ENCODE peak calls at places on chromosomes 11 and 22, in six cellular contexts. X, N, P, L, A and Y are unnamed samples. For H3K27me3 and H3K4me1, the result is how much of the 10 kb centered on the place peaks cover.

GRCh38 chr11:64876835-64877341 is 1.5 kb downstream of the EHD1 start:
- DNase-seq in X (peak), N (no peak), P (peak), L (no peak), A (peak), Y (peak)

GRCh38 chr22:24698266-24698926 is 76.1 kb downstream of the PIWIL3 start:
- DNase-seq in X (no peak), N (no peak), P (no peak), L (no peak), A (no peak), Y (no peak)

GRCh38 chr22:38169116-38169515 is 12.5 kb downstream of the PLA2G6 start:
- DNase-seq in X (no peak), N (no peak), P (no peak), L (no peak), A (no peak), Y (no peak)

GRCh38 chr22:39315389-39315788 is 4.0 kb downstream of the RPL3 start:
- DNase-seq in X (no peak), N (no peak), P (no peak), L (no peak), A (no peak), Y (no peak)

GRCh38 chr11:65386307-65387081 is at the start of gene FRMD8:
- DNase-seq in X (peak), N (peak), P (peak), L (peak), A (peak), Y (peak)

GRCh38 chr11:63855975-63856374 is 17.1 kb downstream of the MARK2 start:
- DNase-seq in X (no peak), N (no peak), P (no peak), L (no peak), A (no peak), Y (no peak)

GRCh38 chr11:107598225-107599139 is 7.5 kb downstream of the ELMOD1 start:
- DNase-seq in X (no peak), N (no peak), P (no peak), L (no peak), A (peak), Y (no peak)

GRCh38 chr22:26536056-26536761 is 23.9 kb upstream of the TFIP11 start:
- DNase-seq in X (no peak), N (no peak), P (no peak), L (no peak), A (no peak), Y (no peak)

GRCh38 chr11:75315439-75315805 is 36.0 kb downstream of the ARRB1 start:
- DNase-seq in X (no peak), N (no peak), P (no peak), L (no peak), A (no peak), Y (no peak)

GRCh38 chr11:68254421-68254820 is 17.4 kb downstream of the C11orf24 start:
- DNase-seq in X (no peak), N (no peak), P (no peak), L (no peak), A (no peak), Y (no peak)

GRCh38 chr11:132310390-132311375 is 940.3 kb downstream of the NTM start:
- DNase-seq in X (no peak), N (peak), P (no peak), L (no peak), A (no peak), Y (peak)

GRCh38 chr11:47551086-47551485 is 1.8 kb downstream of the CELF1 start:
- DNase-seq in X (no peak), N (no peak), P (no peak), L (no peak), A (peak), Y (peak)

GRCh38 chr11:110432713-110433392 is 3.1 kb downstream of the FDX1 start:
- DNase-seq in X (no peak), N (no peak), P (no peak), L (no peak), A (no peak), Y (peak)

GRCh38 chr11:35304393-35304790 is 115.0 kb downstream of the SLC1A2 start:
- DNase-seq in X (no peak), N (peak), P (no peak), L (no peak), A (no peak), Y (peak)

GRCh38 chr22:49203091-49203862 is 624.4 kb downstream of the BRD1 start:
- DNase-seq in X (no peak), N (no peak), P (peak), L (no peak), A (peak), Y (no peak)
- H3K27me3 ChIP-seq in X (under half), N (under half), P (half or more), L (under half), A (under half), Y (under half)

GRCh38 chr11:117314840-117315239 is 1.2 kb downstream of the BACE1 start:
- DNase-seq in X (no peak), N (no peak), P (no peak), L (no peak), A (peak), Y (peak)
- H3K4me3 ChIP-seq in X (peak), N (peak), P (peak), L (no peak), A (peak), Y (peak)

DNA sequence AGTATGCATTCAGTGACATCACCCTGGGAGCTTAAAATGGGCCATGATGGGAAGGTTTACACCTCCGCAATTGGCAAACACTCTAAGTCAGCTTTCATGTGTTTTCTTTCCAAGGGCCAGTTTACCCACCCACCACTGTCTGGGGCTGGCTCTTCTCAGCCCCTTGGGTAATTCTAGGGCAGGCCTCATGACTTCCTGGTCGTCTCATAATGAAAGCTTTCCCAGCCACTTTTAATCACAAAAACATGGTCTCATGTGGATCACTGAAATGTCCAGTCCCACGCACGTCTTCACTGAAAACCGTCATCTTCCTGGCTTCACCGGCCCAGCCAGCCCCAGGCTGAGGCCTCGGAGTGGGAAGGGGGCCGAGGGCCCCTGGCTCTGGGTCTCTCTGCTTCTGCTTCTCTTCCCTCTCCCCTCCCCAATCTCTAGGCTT is 58.5 kb upstream of the ANO1 start:
- DNase-seq in X (peak), N (peak), P (no peak), L (no peak), A (no peak), Y (peak)
- H3K4me1 ChIP-seq in X (under half), N (under half), P (under half), L (under half), A (under half), Y (under half)

DNA sequence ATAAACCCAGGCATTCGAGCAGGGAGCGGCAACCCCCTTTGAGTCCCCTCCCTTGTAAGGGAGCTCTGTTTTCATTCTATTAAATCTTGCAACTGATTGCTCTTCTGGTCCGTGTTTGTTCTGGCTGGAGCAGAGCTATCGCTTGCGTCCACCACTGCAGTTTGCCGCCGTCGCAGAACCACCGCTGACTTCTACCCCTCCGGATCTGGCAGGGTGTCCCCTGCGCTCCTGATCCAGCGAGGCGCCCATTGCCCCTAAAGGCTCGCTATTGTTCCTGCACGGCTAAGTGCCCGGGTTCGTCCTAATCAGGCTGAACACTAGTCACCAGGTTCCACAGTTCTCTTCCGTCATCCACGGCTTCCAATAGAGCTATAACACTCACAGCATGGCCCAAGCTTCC is 10.4 kb upstream of the MS4A7 start:
- DNase-seq in X (no peak), N (no peak), P (no peak), L (no peak), A (no peak), Y (no peak)
- H3K27me3 ChIP-seq in X (under half), N (under half), P (under half), L (under half), A (under half), Y (under half)

GRCh38 chr11:93525601-93526000 is 17.6 kb downstream of the SMCO4 start:
- DNase-seq in X (peak), N (peak), P (no peak), L (no peak), A (no peak), Y (peak)

GRCh38 chr11:93524868-93525267 is 18.3 kb downstream of the SMCO4 start:
- DNase-seq in X (no peak), N (no peak), P (no peak), L (no peak), A (no peak), Y (no peak)

GRCh38 chr11:93522448-93522847 is 20.7 kb downstream of the SMCO4 start:
- DNase-seq in X (no peak), N (no peak), P (no peak), L (no peak), A (no peak), Y (no peak)

GRCh38 chr11:93526058-93526633 is 17.0 kb downstream of the SMCO4 start:
- DNase-seq in X (no peak), N (no peak), P (no peak), L (no peak), A (no peak), Y (no peak)

DNA sequence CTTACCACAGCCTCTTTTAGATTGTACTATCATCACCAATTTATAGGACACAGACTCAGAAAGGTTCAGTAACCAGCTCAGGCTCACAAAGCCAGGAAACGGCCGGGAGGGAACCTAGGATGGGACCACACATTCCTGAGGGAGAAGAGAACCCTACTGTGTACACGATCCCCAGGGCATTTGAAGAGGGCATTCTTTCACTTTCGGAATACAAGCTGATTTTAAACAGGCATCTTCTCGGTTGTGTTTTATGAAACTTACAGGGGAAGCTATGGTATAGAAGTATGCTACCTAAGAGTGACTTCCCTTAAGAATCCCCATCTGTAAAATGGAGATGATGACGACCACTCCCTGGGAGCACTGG is 19.0 kb downstream of the SMCO4 start:
- DNase-seq in X (no peak), N (no peak), P (no peak), L (no peak), A (no peak), Y (peak)
- H3K4me3 ChIP-seq in X (no peak), N (no peak), P (no peak), L (no peak), A (no peak), Y (no peak)

GRCh38 chr22:20029550-20030225 is 8.8 kb downstream of the TANGO2 start:
- DNase-seq in X (peak), N (no peak), P (no peak), L (no peak), A (no peak), Y (no peak)

GRCh38 chr22:20026204-20026908 is 5.4 kb downstream of the TANGO2 start:
- DNase-seq in X (no peak), N (no peak), P (no peak), L (no peak), A (no peak), Y (no peak)

GRCh38 chr22:20026996-20027601 is 6.2 kb downstream of the TANGO2 start:
- DNase-seq in X (no peak), N (no peak), P (no peak), L (no peak), A (no peak), Y (no peak)

GRCh38 chr22:20028855-20029549 is 8.1 kb downstream of the TANGO2 start:
- DNase-seq in X (no peak), N (no peak), P (no peak), L (no peak), A (no peak), Y (no peak)

GRCh38 chr22:20027966-20028854 is 7.3 kb downstream of the TANGO2 start:
- DNase-seq in X (no peak), N (no peak), P (no peak), L (no peak), A (peak), Y (peak)
- H3K4me1 ChIP-seq in X (under half), N (under half), P (under half), L (under half), A (under half), Y (under half)

GRCh38 chr11:2439820-2440219 is 4.5 kb downstream of the TRPM5 start:
- DNase-seq in X (no peak), N (no peak), P (no peak), L (no peak), A (no peak), Y (no peak)
- H3K27me3 ChIP-seq in X (under half), N (under half), P (half or more), L (under half), A (under half), Y (half or more)

GRCh38 chr11:118223576-118223975 is 1.2 kb downstream of the JAML start:
- DNase-seq in X (no peak), N (no peak), P (no peak), L (no peak), A (no peak), Y (no peak)
- H3K4me3 ChIP-seq in X (no peak), N (no peak), P (no peak), L (peak), A (no peak), Y (no peak)